ENCODE peak calls at places on chromosome 1, in eight cellular contexts. Q is A549, W is endothelial cell of umbilical vein, V is IMR-90, P is thyroid gland, G is HepG2, K is ovary, O is upper lobe of left lung. Z is an unnamed sample.

GRCh38 chr1:247212012-247212411 is 40.2 kb upstream of the ZNF124 start:
- DNase-seq in O (no peak), Q (no peak), K (no peak), P (no peak), W (no peak), V (no peak), G (no peak), Z (no peak)

GRCh38 chr1:13922440-13922839 is 222.5 kb downstream of the PRDM2 start:
- DNase-seq in G (no peak), V (no peak), Q (no peak), W (no peak), K (no peak), P (no peak), O (no peak), Z (no peak)

GRCh38 chr1:185939142-185939541 is 205.0 kb downstream of the HMCN1 start:
- DNase-seq in K (no peak), P (no peak), O (no peak), Q (no peak), G (no peak), W (no peak), V (peak; percentile 70), Z (no peak)

GRCh38 chr1:169586395-169587255 is at the start of gene F5:
- DNase-seq in G (peak; percentile 92), O (peak; percentile 72), V (peak; percentile 40), K (no peak), W (peak; percentile 61), Q (peak; percentile 72), P (peak; percentile 81), Z (peak; percentile 90)

GRCh38 chr1:31216016-31216415 is 23.7 kb downstream of the NKAIN1 start:
- DNase-seq in G (no peak), V (peak; percentile 17), K (peak; percentile 44), P (peak; percentile 77), O (no peak), Q (no peak), W (peak; percentile 79), Z (no peak)

GRCh38 chr1:41666991-41667631 is 182.6 kb upstream of the EDN2 start:
- DNase-seq in O (no peak), G (no peak), P (peak; percentile 41), W (no peak), K (no peak), V (peak; percentile 28), Q (no peak), Z (no peak)

GRCh38 chr1:78383923-78384322 is 106.9 kb upstream of the PTGFR start:
- DNase-seq in P (peak; percentile 8), V (no peak), G (no peak), O (no peak), K (no peak), Q (no peak), W (no peak), Z (no peak)

GRCh38 chr1:224493269-224493668 is 58.7 kb upstream of the WDR26 start:
- DNase-seq in P (no peak), Q (no peak), V (no peak), G (no peak), K (no peak), O (no peak), W (no peak), Z (no peak)

GRCh38 chr1:166197141-166197540 is 30.3 kb upstream of the FAM78B start:
- DNase-seq in P (no peak), Q (no peak), G (no peak), V (no peak), W (no peak), O (no peak), K (no peak), Z (no peak)

GRCh38 chr1:61397915-61398314 is 315.6 kb downstream of the NFIA start:
- DNase-seq in K (no peak), V (peak; percentile 50), O (no peak), P (no peak), G (no peak), Q (no peak), W (no peak), Z (no peak)

GRCh38 chr1:226881515-226882185 is 11.2 kb downstream of the PSEN2 start:
- DNase-seq in W (no peak), P (no peak), O (peak; percentile 57), G (no peak), K (no peak), V (no peak), Q (no peak), Z (no peak)

GRCh38 chr1:228293393-228293792 is 85.5 kb downstream of the OBSCN start:
- DNase-seq in W (no peak), Q (no peak), K (peak; percentile 10), P (no peak), G (no peak), V (no peak), O (peak; percentile 65), Z (no peak)

GRCh38 chr1:180310095-180310494 is 80.0 kb downstream of the LHX4 start:
- DNase-seq in G (peak; percentile 52), V (peak; percentile 53), W (no peak), P (no peak), K (no peak), Q (no peak), O (no peak), Z (no peak)

GRCh38 chr1:241706967-241707366 is 54.9 kb downstream of the WDR64 start:
- DNase-seq in W (no peak), V (no peak), O (no peak), Q (peak; percentile 31), G (no peak), P (peak; percentile 12), K (no peak), Z (no peak)

GRCh38 chr1:101175474-101175873 is 61.3 kb upstream of the S1PR1 start:
- DNase-seq in G (no peak), P (no peak), V (no peak), O (no peak), K (no peak), Q (no peak), W (no peak), Z (no peak)

GRCh38 chr1:80250573-80251168 is 1244.1 kb upstream of the ADGRL4 start:
- DNase-seq in W (no peak), G (no peak), Q (no peak), O (no peak), K (no peak), P (no peak), V (no peak), Z (no peak)

GRCh38 chr1:93575586-93576271 is 105.9 kb downstream of the BCAR3 start:
- DNase-seq in Q (no peak), P (no peak), K (no peak), V (no peak), W (no peak), G (no peak), O (no peak), Z (no peak)

GRCh38 chr1:168121314-168122029 is 15.3 kb downstream of the GPR161 start:
- DNase-seq in P (peak; percentile 50), W (no peak), O (peak; percentile 84), Q (no peak), V (peak; percentile 88), K (peak; percentile 90), G (no peak), Z (peak; percentile 90)

GRCh38 chr1:90204036-90204594 is 209.2 kb downstream of the ZNF326 start:
- DNase-seq in K (no peak), P (no peak), G (no peak), V (no peak), O (no peak), Q (no peak), W (no peak), Z (no peak)

GRCh38 chr1:154578058-154578418 is 10.5 kb downstream of the CHRNB2 start:
- DNase-seq in Q (no peak), K (peak; percentile 56), O (no peak), P (no peak), V (no peak), W (no peak), G (no peak), Z (no peak)

GRCh38 chr1:154575951-154576566 is 8.5 kb downstream of the CHRNB2 start:
- DNase-seq in K (no peak), O (no peak), Q (no peak), G (no peak), W (no peak), P (no peak), V (no peak), Z (no peak)

GRCh38 chr1:154579382-154579781 is 11.8 kb downstream of the CHRNB2 start:
- DNase-seq in P (no peak), Q (no peak), W (no peak), K (no peak), O (no peak), G (no peak), V (no peak), Z (no peak)

GRCh38 chr1:154575147-154575927 is 7.8 kb downstream of the CHRNB2 start:
- DNase-seq in G (no peak), K (no peak), V (no peak), Q (no peak), P (no peak), W (no peak), O (no peak), Z (no peak)

DNA sequence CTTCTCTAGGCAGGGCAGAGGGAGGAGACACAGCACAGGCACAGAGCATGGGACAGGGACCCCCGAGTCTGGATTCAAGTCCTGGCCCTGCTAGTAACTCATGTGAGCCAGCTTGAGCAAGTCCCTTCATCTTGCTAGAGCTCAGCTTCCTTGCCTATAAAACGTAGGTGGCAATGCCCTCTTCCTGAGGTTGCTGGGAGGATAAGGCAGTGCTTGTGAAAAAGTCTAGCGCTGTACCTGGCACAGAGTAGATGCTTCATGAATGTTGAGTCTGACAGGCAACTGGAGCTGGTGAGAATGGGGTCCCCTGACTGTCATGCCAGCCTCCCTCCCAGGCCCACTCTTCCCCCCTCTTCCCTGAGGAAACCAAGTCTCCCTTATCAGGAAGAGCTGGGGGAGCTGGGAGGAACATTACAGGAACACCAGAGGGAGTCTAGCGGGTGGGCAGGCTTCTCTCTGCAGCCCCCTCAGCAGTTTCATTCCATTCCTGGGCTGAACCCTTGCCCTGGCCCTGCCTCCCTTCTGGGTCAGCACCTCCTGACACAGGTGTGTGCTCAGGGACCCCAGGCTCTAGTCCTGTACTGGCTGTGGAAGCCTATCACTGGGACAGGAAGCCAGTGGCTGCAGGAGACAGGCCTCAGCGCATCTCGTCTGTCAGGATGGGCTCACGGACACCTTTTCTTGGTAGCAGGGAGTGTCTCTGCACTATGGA is 9.9 kb downstream of the CHRNB2 start:
- DNase-seq in Q (no peak), V (no peak), P (no peak), O (no peak), W (no peak), K (no peak), G (no peak), Z (no peak)
- TF ChIP-seq POLR2A in Q (no peak), V (no peak), P (no peak), O (no peak), W (no peak), K (no peak), G (no peak), Z (no peak)

GRCh38 chr1:9859252-9860014 is 35.7 kb upstream of the CLSTN1 start:
- DNase-seq in W (peak; percentile 26), K (no peak), Q (no peak), G (no peak), O (no peak), P (no peak), V (peak; percentile 15), Z (no peak)
- H3K4me3 ChIP-seq in W (no peak overlapping the region), K (no peak overlapping the region), Q (no peak overlapping the region), G (no peak overlapping the region), O (no peak overlapping the region), P (no peak overlapping the region), V (no peak overlapping the region), Z (no peak overlapping the region)

GRCh38 chr1:34696230-34696629 is 58.6 kb upstream of the GJB5 start:
- DNase-seq in O (no peak), V (no peak), Q (peak; percentile 10), K (no peak), P (no peak), W (no peak), G (no peak), Z (peak; percentile 40)
- TF ChIP-seq CTCF in O (no peak), V (no peak), Q (no peak), K (no peak), P (no peak), W (no peak), G (no peak), Z (no peak)

GRCh38 chr1:155255243-155256100 is at the start of gene ENTREP3:
- DNase-seq in W (peak; percentile 90), P (peak; percentile 84), K (peak; percentile 90), G (peak; percentile 63), V (peak; percentile 78), O (peak; percentile 97), Q (peak; percentile 91), Z (peak; percentile 86)
- TF ChIP-seq POLR2A in W (peak; percentile 86), P (peak; percentile 62), K (peak; percentile 75), G (no peak), V (peak; percentile 33), O (no peak), Q (peak; percentile 63), Z (no peak)